ENCODE peak calls at places on chromosomes 4 and X, in nine cellular contexts. T is sigmoid colon, Z is stomach, R is GM12891, G is suprapubic skin, H is upper lobe of left lung, F is HCT116, I is esophagus muscularis mucosa, P is endothelial cell of umbilical vein. Y is an unnamed sample.

GRCh38 chrX:105706041-105706440 is 116.3 kb upstream of the NRK start:
- DNase-seq in T (no peak), Z (no peak), R (no peak), G (no peak), H (no peak), F (no peak), I (no peak), P (no peak), Y (no peak)

GRCh38 chrX:51899741-51900140 is 6.3 kb downstream of the MAGED1 start:
- DNase-seq in T (no peak), Z (no peak), R (no peak), G (no peak), H (no peak), F (no peak), I (no peak), P (no peak), Y (no peak)

GRCh38 chrX:139864613-139865012 is 68.2 kb downstream of the ATP11C start:
- DNase-seq in T (no peak), Z (no peak), R (no peak), G (no peak), H (no peak), F (no peak), I (no peak), P (no peak), Y (no peak)

GRCh38 chr4:179751669-179752068 is 2309.4 kb upstream of the AGA start:
- DNase-seq in T (no peak), Z (no peak), R (no peak), G (no peak), H (no peak), F (no peak), I (no peak), P (no peak), Y (no peak)

GRCh38 chr4:14434483-14434882 is 567.8 kb upstream of the CPEB2 start:
- DNase-seq in T (no peak), Z (no peak), R (no peak), G (no peak), H (no peak), F (no peak), I (no peak), P (no peak), Y (no peak)

GRCh38 chr4:8464376-8464775 is 23.8 kb downstream of the TRMT44 start:
- DNase-seq in T (no peak), Z (no peak), R (no peak), G (no peak), H (no peak), F (no peak), I (no peak), P (no peak), Y (no peak)

GRCh38 chr4:26930964-26931363 is 70.3 kb downstream of the STIM2 start:
- DNase-seq in T (no peak), Z (no peak), R (no peak), G (no peak), H (no peak), F (no peak), I (no peak), P (no peak), Y (no peak)

GRCh38 chr4:148514041-148514440 is 71.8 kb upstream of the NR3C2 start:
- DNase-seq in T (no peak), Z (no peak), R (no peak), G (no peak), H (no peak), F (no peak), I (no peak), P (peak), Y (no peak)

GRCh38 chr4:143224255-143224654 is 39.5 kb downstream of the USP38 start:
- DNase-seq in T (no peak), Z (no peak), R (no peak), G (no peak), H (no peak), F (no peak), I (no peak), P (no peak), Y (no peak)

GRCh38 chr4:113760852-113761681 is 471 bp downstream of the CAMK2D start:
- DNase-seq in T (peak), Z (peak), R (peak), G (peak), H (peak), F (no peak), I (peak), P (peak), Y (peak)

GRCh38 chr4:113764720-113765264 is 3.3 kb upstream of the CAMK2D start:
- DNase-seq in T (no peak), Z (no peak), R (no peak), G (no peak), H (no peak), F (no peak), I (no peak), P (no peak), Y (no peak)

GRCh38 chr4:113762061-113762850 is 718 bp upstream of the CAMK2D start:
- DNase-seq in T (peak), Z (peak), R (peak), G (peak), H (peak), F (peak), I (peak), P (peak), Y (no peak)

GRCh38 chr4:113761682-113762060 is at the start of gene CAMK2D:
- DNase-seq in T (peak), Z (peak), R (peak), G (peak), H (no peak), F (peak), I (peak), P (peak), Y (no peak)

DNA sequence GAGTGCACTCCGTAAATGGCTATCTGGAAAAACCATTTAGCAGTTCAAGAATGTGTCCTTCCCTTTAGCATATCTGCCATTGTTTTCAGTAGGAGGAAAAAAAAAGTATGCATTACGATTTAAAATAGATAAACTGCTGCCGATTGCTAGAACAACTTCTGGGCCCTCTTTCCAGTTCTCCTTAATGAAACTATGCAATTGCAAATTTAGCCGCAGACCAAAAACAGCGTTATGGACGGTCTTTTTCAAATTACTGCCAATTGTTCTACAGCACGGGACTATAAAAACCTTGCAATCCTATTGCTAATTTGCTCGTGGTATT is 1.3 kb upstream of the CAMK2D start:
- DNase-seq in T (no peak), Z (no peak), R (no peak), G (no peak), H (no peak), F (no peak), I (no peak), P (no peak), Y (no peak)
- TF ChIP-seq POLR2AphosphoS5 in T (no peak), Z (no peak), R (no peak), G (no peak), H (no peak), F (no peak), I (no peak), P (no peak), Y (no peak)

DNA sequence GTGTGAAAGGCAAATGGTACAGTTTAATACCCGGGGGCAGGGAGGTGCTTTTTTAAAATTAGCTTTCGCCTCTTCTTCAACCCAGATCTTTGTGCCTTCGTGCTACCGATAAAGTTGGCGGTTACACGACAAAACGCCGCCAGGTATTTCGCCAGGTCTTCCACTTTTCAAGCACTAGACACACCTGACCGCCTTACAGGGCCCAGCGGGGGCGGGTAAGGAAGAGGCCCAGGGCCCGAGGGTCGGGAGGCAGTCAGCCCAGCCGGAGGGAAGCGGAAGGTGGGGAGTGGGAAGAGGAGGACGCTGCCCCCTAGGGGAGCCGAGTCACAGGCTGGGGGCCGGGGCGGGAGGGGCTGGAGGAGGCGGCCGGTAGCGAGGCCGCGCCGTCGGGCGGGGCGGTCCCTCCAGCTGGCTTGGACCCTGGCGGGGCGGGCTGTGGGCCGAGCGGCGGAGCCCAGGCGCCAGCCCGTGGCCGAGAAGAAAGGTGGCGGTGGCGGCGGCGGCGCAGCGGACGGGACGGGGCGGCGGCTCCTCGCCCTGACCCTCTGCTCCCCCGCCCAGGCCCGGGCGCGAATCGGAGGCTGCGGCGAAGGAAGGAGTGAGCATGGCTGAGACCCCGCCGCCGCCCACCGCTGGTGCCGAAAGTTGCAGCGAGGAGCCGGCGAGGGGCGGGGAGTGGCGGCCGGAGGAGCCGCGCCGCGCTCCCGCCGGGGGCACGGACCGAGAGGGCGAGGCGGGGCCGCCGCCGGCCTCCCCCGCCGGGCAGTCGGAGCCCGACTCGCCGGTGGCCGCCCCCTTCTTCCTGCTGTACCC is 16.2 kb downstream of the UTP3 start:
- DNase-seq in T (peak), Z (peak), R (peak), G (peak), H (peak), F (peak), I (peak), P (peak), Y (no peak)
- TF ChIP-seq POLR2A in T (no peak), Z (no peak), R (no peak), G (no peak), H (peak), F (no peak), I (no peak), P (peak), Y (no peak)

DNA sequence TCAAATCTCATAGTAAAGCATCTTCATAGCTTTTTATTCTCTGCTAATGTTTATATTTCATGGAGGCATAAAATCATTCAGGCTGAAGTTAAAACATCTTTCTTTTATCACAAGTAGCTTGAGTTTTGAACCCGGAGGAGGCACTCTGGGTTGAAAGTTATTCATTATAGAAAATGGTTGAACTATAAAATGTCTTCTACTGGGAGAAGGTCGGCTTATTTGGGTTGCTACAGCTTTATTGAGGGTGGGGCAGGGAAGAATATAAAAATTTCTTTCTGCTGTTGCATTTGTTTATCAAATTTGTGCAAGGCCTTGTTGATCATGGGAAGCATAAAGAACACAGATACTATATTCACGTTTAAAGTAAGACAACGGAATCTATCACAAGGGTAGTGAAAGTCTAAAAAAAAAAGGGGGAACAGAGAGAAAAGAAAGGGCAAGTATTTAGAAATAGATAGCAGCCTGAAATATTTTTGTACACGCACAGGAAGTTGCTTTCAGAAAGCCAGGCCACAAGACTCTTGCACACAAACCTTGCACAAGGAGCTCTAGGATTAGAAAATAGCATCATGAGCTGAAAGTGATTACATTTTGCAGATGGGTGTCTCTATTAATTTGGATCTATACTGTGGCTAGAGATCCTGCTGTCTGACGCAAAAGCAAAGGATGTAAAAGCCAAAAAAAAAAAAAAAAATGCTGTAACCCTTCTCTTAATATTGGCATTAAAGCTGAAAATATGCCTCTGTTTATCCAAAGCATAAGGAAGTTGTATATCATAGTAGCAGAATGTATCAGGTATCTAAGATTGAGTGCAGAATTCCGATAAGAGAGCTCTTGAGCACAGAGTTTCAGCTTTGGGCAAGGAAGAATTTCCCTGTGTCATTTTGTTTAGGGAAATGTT is 37.2 kb upstream of the FAM9C start:
- DNase-seq in T (no peak), Z (no peak), R (no peak), G (no peak), H (no peak), F (no peak), I (no peak), P (no peak), Y (no peak)
- TF ChIP-seq POLR2AphosphoS5 in T (no peak), Z (no peak), R (no peak), G (no peak), H (no peak), F (no peak), I (no peak), P (no peak), Y (no peak)

DNA sequence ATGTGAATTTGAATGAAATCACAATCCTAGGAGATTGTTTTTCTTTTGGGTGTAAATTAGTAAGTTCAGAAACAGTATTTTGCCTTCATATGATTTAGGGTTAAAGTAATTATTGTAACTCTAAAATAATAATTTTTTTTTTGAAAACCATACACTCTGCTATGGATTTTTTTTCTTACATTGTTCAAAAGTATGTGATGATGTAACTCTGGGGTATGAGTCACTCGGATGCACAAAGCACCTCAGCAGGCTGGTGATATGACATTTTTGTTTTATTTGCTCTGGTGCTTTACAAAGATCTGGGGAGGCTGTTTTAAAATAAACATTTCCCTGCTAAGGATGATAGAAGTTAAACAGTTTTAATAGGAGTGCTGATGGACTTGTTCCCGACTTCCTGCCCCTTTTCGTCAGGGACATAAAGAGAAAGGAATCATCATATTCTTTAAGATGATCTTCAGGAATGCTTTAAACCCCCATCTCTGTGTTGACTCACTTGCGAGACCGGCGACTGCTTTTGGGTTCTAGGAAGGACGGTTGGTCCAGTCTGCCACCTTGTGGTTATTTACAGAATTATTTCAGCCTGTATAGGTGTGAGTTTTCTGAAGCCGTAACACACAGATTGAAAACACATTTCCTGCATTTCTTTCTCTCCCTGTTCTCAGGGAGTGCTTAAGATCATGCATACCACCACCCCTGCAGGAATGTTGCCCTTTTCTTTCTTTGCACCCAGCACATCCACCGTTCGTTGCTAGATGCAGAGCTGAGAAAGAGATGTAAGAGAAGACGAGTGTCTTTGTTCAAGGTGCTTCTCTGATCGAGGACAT is 72.5 kb downstream of the RAPGEF2 start:
- DNase-seq in T (peak), Z (peak), R (no peak), G (peak), H (no peak), F (peak), I (no peak), P (peak), Y (no peak)
- TF ChIP-seq POLR2A in T (no peak), Z (no peak), R (no peak), G (no peak), H (no peak), F (no peak), I (no peak), P (peak), Y (no peak)

DNA sequence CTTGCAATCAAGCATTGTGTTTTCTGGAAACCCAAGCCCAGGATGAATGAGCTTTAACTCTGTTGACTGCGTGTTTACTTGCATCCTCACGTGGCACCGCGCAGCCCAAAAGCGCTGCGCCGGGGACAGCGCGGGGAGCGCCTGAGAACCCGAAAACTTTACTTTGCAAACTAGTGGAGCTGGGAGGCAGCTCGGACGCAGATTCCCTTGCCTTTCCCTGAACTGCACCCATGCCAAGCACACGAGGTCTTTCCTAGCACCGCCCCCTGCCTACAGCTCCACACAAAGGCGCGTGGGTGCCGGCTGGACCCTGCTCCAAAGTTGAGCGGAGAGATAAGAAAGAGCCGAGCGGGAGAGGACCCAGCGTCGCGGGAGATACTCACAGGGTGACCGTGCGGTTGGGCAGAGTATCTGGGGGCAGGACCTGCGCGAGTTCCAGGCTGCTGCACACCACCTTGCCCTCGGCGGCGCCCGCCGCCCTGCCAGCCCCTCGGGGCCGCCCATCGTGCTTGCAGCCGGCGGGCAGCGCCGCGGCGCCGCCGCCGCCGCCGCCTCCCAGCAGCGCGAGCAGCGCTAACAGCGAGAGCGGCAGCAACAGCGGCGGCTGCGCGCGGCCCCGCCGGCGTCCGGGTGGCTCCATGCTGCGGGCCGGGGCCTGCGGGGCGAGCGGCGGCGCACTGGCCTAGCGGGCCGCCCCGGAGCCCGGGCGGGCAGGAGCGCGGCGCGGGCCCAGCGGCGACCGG is 550 bp downstream of the ADGRA3 start:
- DNase-seq in T (peak), Z (peak), R (peak), G (peak), H (peak), F (no peak), I (no peak), P (peak), Y (no peak)
- TF ChIP-seq POLR2AphosphoS5 in T (peak), Z (no peak), R (no peak), G (no peak), H (no peak), F (no peak), I (no peak), P (peak), Y (no peak)

GRCh38 chr4:112234952-112235609 is 3.5 kb downstream of the AP1AR start:
- DNase-seq in T (peak), Z (peak), R (no peak), G (no peak), H (no peak), F (peak), I (no peak), P (peak), Y (no peak)

GRCh38 chr4:112236040-112236439 is 4.5 kb downstream of the AP1AR start:
- DNase-seq in T (no peak), Z (no peak), R (no peak), G (no peak), H (no peak), F (no peak), I (no peak), P (no peak), Y (no peak)

GRCh38 chr4:112230879-112231778 is 458 bp upstream of the AP1AR start:
- DNase-seq in T (peak), Z (peak), R (peak), G (peak), H (peak), F (peak), I (peak), P (peak), Y (peak)

DNA sequence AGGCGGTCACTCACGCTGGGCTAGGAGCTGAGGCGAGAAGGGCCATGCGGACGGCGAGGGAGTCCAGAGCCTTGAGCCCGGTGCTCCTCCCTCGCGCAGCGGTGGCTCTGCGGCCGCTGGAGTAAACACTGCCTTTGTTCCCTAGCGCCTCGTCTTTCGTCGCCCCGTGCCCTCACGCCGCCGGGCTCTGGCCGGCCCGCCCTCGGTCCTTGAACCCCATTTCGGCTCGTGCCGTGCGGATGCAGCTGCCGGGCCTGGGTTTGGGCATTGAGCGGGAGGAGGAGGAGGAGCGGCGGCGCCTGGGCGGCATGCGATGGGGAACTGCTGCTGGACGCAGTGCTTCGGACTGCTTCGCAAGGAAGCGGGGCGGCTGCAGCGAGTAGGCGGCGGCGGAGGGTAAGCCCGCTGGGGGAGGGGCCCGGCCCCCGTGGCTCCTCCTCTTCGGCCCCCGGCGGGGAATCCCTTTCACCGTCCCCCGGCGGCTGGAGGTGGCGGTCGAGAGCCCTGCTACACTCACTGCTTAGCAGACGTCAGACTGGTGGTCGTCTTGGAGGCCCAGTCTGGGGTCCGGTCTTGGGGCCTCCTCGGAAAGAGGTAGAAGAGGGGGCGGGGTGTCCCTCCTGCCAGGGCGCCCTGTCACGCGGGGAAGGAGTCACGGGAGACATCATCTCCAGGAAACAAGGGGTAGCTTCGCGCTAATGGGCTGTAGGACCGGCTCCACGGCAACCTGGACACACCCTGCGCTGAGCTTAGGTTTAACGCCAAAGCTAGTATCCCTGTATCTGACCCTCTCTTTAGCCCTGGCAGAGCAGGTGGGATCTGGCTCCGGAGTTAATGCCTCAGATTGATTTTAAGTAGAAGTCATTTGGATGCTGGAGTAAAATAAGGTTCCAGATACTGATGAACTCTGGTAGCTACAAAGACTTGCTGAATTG is at the start of gene AP1AR:
- DNase-seq in T (peak), Z (peak), R (peak), G (peak), H (peak), F (peak), I (peak), P (peak), Y (no peak)
- TF ChIP-seq POLR2A in T (peak), Z (no peak), R (peak), G (no peak), H (peak), F (peak), I (peak), P (peak), Y (no peak)

Y was measured in vagina.